ENCODE peak calls at places on chromosomes 6 and 20, in eight cellular contexts. Z is IMR-90, V is body of pancreas, W is tibial nerve, D is A549, K is endothelial cell of umbilical vein, G is HCT116, F is gastrocnemius medialis. J is an unnamed sample.

GRCh38 chr20:17690144-17690543 is 8.1 kb upstream of the RRBP1 start:
- DNase-seq in Z (no peak), V (no peak), W (no peak), D (no peak), K (no peak), G (no peak), F (no peak), J (no peak)

GRCh38 chr6:19538086-19538485 is 299.1 kb upstream of the ID4 start:
- DNase-seq in Z (no peak), V (peak), W (no peak), D (no peak), K (no peak), G (no peak), F (no peak), J (no peak)

GRCh38 chr6:56420296-56420695 is 172.9 kb upstream of the COL21A1 start:
- DNase-seq in Z (no peak), V (no peak), W (no peak), D (no peak), K (no peak), G (no peak), F (no peak), J (no peak)

GRCh38 chr6:63504777-63505384 is 67.4 kb upstream of the LOC128125822 start:
- DNase-seq in Z (no peak), V (no peak), W (no peak), D (no peak), K (no peak), G (peak), F (no peak), J (no peak)

GRCh38 chr20:6663751-6664388 is 103.6 kb upstream of the BMP2 start:
- DNase-seq in Z (no peak), V (no peak), W (no peak), D (no peak), K (peak), G (no peak), F (no peak), J (no peak)

GRCh38 chr6:1396952-1397868 is 7.8 kb downstream of the FOXF2 start:
- DNase-seq in Z (peak), V (peak), W (peak), D (peak), K (peak), G (peak), F (peak), J (peak)

GRCh38 chr20:63121749-63122405 is 94.1 kb downstream of the YTHDF1 start:
- DNase-seq in Z (no peak), V (peak), W (no peak), D (no peak), K (no peak), G (no peak), F (no peak), J (no peak)

GRCh38 chr6:124613050-124613449 is 349.2 kb upstream of the RNF217 start:
- DNase-seq in Z (no peak), V (no peak), W (no peak), D (no peak), K (no peak), G (no peak), F (no peak), J (no peak)

GRCh38 chr20:17782768-17783167 is 83.0 kb downstream of the BANF2 start:
- DNase-seq in Z (no peak), V (no peak), W (no peak), D (no peak), K (no peak), G (no peak), F (no peak), J (no peak)

GRCh38 chr6:104630522-104630921 is 229.2 kb downstream of the HACE1 start:
- DNase-seq in Z (no peak), V (no peak), W (no peak), D (no peak), K (no peak), G (no peak), F (no peak), J (no peak)

GRCh38 chr6:104629826-104630225 is 229.9 kb downstream of the HACE1 start:
- DNase-seq in Z (no peak), V (no peak), W (no peak), D (no peak), K (no peak), G (no peak), F (no peak), J (no peak)

GRCh38 chr6:104633125-104633524 is 226.6 kb downstream of the HACE1 start:
- DNase-seq in Z (no peak), V (no peak), W (no peak), D (no peak), K (peak), G (no peak), F (no peak), J (no peak)

GRCh38 chr6:104630955-104631354 is 228.8 kb downstream of the HACE1 start:
- DNase-seq in Z (no peak), V (no peak), W (no peak), D (no peak), K (no peak), G (no peak), F (no peak), J (no peak)

DNA sequence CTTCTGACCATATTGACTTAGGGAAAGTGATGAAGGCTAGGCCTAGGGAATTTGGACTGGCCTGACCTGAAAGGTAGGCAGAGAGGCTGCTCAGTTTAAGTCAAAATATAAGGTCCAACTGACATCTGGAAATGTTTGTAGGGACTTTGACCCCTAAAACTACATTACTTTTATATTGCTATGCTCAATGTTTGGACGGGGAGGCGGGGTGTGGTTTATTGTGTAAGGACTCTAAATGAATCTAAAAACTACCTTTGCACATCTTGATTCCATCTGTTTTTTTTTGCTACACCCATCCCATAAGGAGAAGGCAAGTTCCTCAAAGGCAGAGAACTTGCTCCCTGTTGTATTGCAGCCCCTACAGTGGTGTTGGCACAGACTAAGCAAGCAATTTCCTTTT is 227.2 kb downstream of the HACE1 start:
- DNase-seq in Z (no peak), V (no peak), W (no peak), D (no peak), K (no peak), G (no peak), F (no peak), J (no peak)
- H3K27ac ChIP-seq in Z (no peak), V (no peak), W (peak), D (no peak), K (peak), G (no peak), F (no peak), J (no peak)

GRCh38 chr20:44438782-44439181 is 36.9 kb upstream of the TTPAL start:
- DNase-seq in Z (no peak), V (no peak), W (no peak), D (no peak), K (no peak), G (no peak), F (no peak), J (no peak)

GRCh38 chr20:44432618-44433577 is 42.8 kb upstream of the TTPAL start:
- DNase-seq in Z (no peak), V (no peak), W (no peak), D (no peak), K (no peak), G (no peak), F (no peak), J (no peak)

GRCh38 chr20:44433751-44434538 is 41.7 kb upstream of the TTPAL start:
- DNase-seq in Z (no peak), V (peak), W (no peak), D (no peak), K (no peak), G (no peak), F (no peak), J (no peak)

GRCh38 chr20:44437497-44437896 is 38.2 kb upstream of the TTPAL start:
- DNase-seq in Z (no peak), V (no peak), W (no peak), D (no peak), K (no peak), G (no peak), F (no peak), J (no peak)

GRCh38 chr20:44435630-44436335 is 39.9 kb upstream of the TTPAL start:
- DNase-seq in Z (no peak), V (no peak), W (no peak), D (no peak), K (no peak), G (no peak), F (no peak), J (no peak)
- TF ChIP-seq POLR2A in Z (no peak), V (no peak), W (no peak), D (no peak), K (no peak), G (no peak), F (no peak), J (no peak)

GRCh38 chr20:51125774-51126173 is 102.9 kb upstream of the KCNG1 start:
- DNase-seq in Z (no peak), V (no peak), W (no peak), D (no peak), K (no peak), G (no peak), F (no peak), J (no peak)
- H3K27ac ChIP-seq in Z (no peak), V (no peak), W (no peak), D (no peak), K (no peak), G (no peak), F (no peak), J (no peak)

GRCh38 chr6:36967301-36967700 is 12.8 kb downstream of the PI16 start:
- DNase-seq in Z (no peak), V (no peak), W (no peak), D (no peak), K (no peak), G (no peak), F (no peak), J (no peak)
- TF ChIP-seq POLR2A in Z (no peak), V (no peak), W (no peak), D (no peak), K (no peak), G (no peak), F (no peak), J (no peak)

GRCh38 chr20:3800256-3800877 is 4.3 kb downstream of the CDC25B start:
- DNase-seq in Z (no peak), V (no peak), W (no peak), D (no peak), K (no peak), G (no peak), F (no peak), J (peak)
- H3K27ac ChIP-seq in Z (peak), V (no peak), W (no peak), D (no peak), K (no peak), G (peak), F (no peak), J (no peak)

GRCh38 chr20:38999965-39000910 is 38.1 kb downstream of the DHX35 start:
- DNase-seq in Z (no peak), V (no peak), W (no peak), D (no peak), K (no peak), G (no peak), F (no peak), J (no peak)
- TF ChIP-seq POLR2A in Z (no peak), V (no peak), W (no peak), D (no peak), K (no peak), G (no peak), F (no peak), J (no peak)

DNA sequence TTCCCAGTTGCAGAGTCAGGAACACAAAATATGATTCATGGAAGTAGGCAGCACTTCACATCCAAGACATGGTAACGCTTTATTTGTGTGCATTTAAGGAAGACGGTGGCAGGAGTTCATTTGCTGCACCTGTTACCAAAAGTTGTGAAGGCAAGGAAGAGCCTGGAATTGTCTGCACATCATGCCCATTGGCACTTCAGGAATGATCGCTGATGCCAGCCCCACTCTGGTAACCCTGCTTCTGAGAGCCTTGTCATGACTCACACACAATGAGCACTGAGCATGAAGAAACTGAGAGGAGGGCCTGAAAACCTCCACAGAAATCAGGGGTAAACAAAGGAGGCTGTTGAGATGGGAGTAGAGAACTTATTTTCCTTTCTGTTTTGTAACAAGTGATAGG is 181.1 kb downstream of the RPS12 start:
- DNase-seq in Z (peak), V (no peak), W (no peak), D (no peak), K (no peak), G (no peak), F (peak), J (no peak)
- H3K27ac ChIP-seq in Z (no peak), V (no peak), W (no peak), D (no peak), K (no peak), G (no peak), F (peak), J (no peak)

GRCh38 chr6:36029464-36029863 is 1.9 kb downstream of the MAPK14 start:
- DNase-seq in Z (peak), V (no peak), W (no peak), D (no peak), K (peak), G (no peak), F (no peak), J (no peak)

GRCh38 chr6:36028887-36029324 is 1.3 kb downstream of the MAPK14 start:
- DNase-seq in Z (peak), V (peak), W (peak), D (peak), K (peak), G (no peak), F (peak), J (peak)

GRCh38 chr6:36025932-36026327 is 1.5 kb upstream of the SLC26A8 start:
- DNase-seq in Z (peak), V (no peak), W (no peak), D (no peak), K (no peak), G (no peak), F (no peak), J (no peak)

GRCh38 chr6:36028088-36028886 is 679 bp downstream of the MAPK14 start:
- DNase-seq in Z (peak), V (peak), W (no peak), D (no peak), K (peak), G (no peak), F (peak), J (peak)

GRCh38 chr6:36027501-36028087 is at the start of gene MAPK14:
- DNase-seq in Z (peak), V (peak), W (peak), D (peak), K (peak), G (peak), F (peak), J (peak)
- TF ChIP-seq POLR2A in Z (peak), V (peak), W (peak), D (peak), K (peak), G (peak), F (peak), J (peak)

GRCh38 chr6:5781966-5782556 is 224.7 kb downstream of the NRN1 start:
- DNase-seq in Z (no peak), V (no peak), W (no peak), D (no peak), K (no peak), G (no peak), F (no peak), J (no peak)
- H3K27ac ChIP-seq in Z (no peak), V (no peak), W (no peak), D (no peak), K (no peak), G (no peak), F (peak), J (no peak)

J was measured in heart left ventricle.